ENCODE peak calls at places on chromosomes 6 and 20, in four cellular contexts. M, C, D and I are unnamed samples.

GRCh38 chr6:90179190-90180169 is 117.2 kb downstream of the BACH2 start:
- DNase-seq in M (no peak), C (no peak), D (no peak), I (no peak)

GRCh38 chr6:12198851-12199250 is 91.3 kb upstream of the EDN1 start:
- DNase-seq in M (no peak), C (no peak), D (no peak), I (no peak)

GRCh38 chr6:20875369-20875963 is 341.2 kb downstream of the CDKAL1 start:
- DNase-seq in M (no peak), C (peak), D (no peak), I (no peak)

GRCh38 chr6:47407295-47408281 is 70.0 kb upstream of the CD2AP start:
- DNase-seq in M (no peak), C (no peak), D (no peak), I (no peak)

GRCh38 chr6:127971386-127971785 is 70.5 kb upstream of the THEMIS start:
- DNase-seq in M (no peak), C (no peak), D (no peak), I (no peak)

GRCh38 chr6:44820366-44821158 is 433.1 kb downstream of the CDC5L start:
- DNase-seq in M (no peak), C (no peak), D (no peak), I (no peak)

GRCh38 chr6:7910298-7910653 is 312 bp downstream of the TXNDC5 start:
- DNase-seq in M (no peak), C (no peak), D (no peak), I (no peak)

GRCh38 chr20:23419995-23420901 is 1.0 kb downstream of the NAPB start:
- DNase-seq in M (no peak), C (peak), D (peak), I (peak)

GRCh38 chr20:36676701-36677421 is 30.9 kb upstream of the SLA2 start:
- DNase-seq in M (peak), C (no peak), D (no peak), I (no peak)

GRCh38 chr6:2524090-2524489 is 226.6 kb downstream of the MYLK4 start:
- DNase-seq in M (no peak), C (no peak), D (no peak), I (no peak)

GRCh38 chr20:18527836-18528235 is 20.1 kb downstream of the SEC23B start:
- DNase-seq in M (no peak), C (no peak), D (no peak), I (no peak)

GRCh38 chr20:35434085-35435005 is 3.7 kb downstream of the GDF5 start:
- DNase-seq in M (no peak), C (no peak), D (peak), I (peak)

GRCh38 chr6:142416179-142416578 is 114.4 kb downstream of the ADGRG6 start:
- DNase-seq in M (no peak), C (no peak), D (no peak), I (no peak)

GRCh38 chr6:108105584-108105983 is 31.0 kb upstream of the OSTM1 start:
- DNase-seq in M (no peak), C (no peak), D (no peak), I (no peak)

GRCh38 chr6:93902517-93902916 is 483.2 kb upstream of the EPHA7 start:
- DNase-seq in M (no peak), C (no peak), D (no peak), I (no peak)
- H3K4me3 ChIP-seq in M (no peak), C (no peak), D (no peak), I (no peak)

GRCh38 chr20:43520074-43520473 is 12.6 kb downstream of the L3MBTL1 start:
- DNase-seq in M (no peak), C (no peak), D (no peak), I (no peak)
- H3K27ac ChIP-seq in M (no peak), C (no peak), D (no peak), I (no peak)

GRCh38 chr6:41784581-41785171 is 2.8 kb upstream of the TOMM6 start:
- DNase-seq in M (no peak), C (no peak), D (no peak), I (no peak)

GRCh38 chr6:41785689-41786450 is 1.6 kb upstream of the TOMM6 start:
- DNase-seq in M (no peak), C (peak), D (peak), I (no peak)

GRCh38 chr6:41785254-41785653 is 2.2 kb upstream of the TOMM6 start:
- DNase-seq in M (no peak), C (no peak), D (no peak), I (no peak)

GRCh38 chr6:41787219-41787917 is at the start of gene TOMM6:
- DNase-seq in M (peak), C (peak), D (peak), I (peak)

GRCh38 chr6:41786451-41787218 is 859 bp upstream of the TOMM6 start:
- DNase-seq in M (peak), C (peak), D (peak), I (peak)
- TF ChIP-seq CTCF in M (peak), C (peak), D (peak), I (peak)

DNA sequence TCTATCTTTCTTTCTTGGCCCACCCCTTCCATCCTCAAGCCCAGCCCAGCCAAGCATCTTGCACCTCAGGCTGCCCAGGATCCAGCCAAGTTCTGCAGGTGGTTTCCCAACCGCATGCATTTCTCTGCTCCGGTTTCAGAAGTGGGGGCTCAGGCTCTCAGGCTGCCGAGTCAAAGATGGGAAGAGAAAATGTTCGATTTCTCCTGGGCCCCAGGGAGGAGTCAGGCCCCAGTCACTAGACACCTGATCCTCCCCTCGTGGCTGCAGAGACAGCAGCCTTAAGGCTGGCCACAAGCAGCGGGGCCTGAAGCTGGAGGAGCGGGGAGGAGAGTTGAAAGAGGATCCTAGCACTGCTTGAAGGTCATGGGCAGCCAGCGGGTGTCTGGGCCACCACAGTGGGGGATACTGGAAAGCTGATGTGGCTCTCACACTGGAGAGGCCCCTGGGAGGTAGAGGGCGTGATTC is 42.2 kb upstream of the ZFAND3 start:
- DNase-seq in M (no peak), C (no peak), D (no peak), I (no peak)
- H3K4me3 ChIP-seq in M (no peak), C (no peak), D (no peak), I (no peak)

GRCh38 chr20:4601630-4602296 is 119.9 kb upstream of the PRND start:
- DNase-seq in M (peak), C (peak), D (no peak), I (no peak)

GRCh38 chr20:4604580-4604979 is 117.1 kb upstream of the PRND start:
- DNase-seq in M (no peak), C (no peak), D (no peak), I (no peak)

GRCh38 chr20:4603724-4604123 is 118.0 kb upstream of the PRND start:
- DNase-seq in M (no peak), C (no peak), D (no peak), I (no peak)

GRCh38 chr20:4605166-4605565 is 116.5 kb upstream of the PRND start:
- DNase-seq in M (no peak), C (no peak), D (no peak), I (no peak)

DNA sequence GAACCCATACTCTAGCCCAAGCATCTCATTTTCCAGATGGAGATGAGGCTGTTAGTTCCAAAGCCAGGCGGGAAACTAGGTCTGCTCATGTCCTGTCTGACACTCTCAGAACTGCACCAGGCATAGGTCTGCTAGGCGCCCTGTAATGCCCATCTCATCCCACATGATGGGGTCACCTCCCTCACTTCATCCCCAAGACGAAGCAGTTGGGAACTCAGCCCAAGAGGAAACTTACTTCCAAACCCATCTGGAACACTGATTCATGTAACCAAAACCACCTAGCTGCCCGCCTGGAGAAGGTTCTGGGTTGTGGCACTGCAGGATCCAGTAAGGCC is 119.4 kb upstream of the PRND start:
- DNase-seq in M (no peak), C (no peak), D (no peak), I (no peak)
- H3K27ac ChIP-seq in M (no peak), C (no peak), D (no peak), I (no peak)

GRCh38 chr6:41428402-41428994 is 93.1 kb downstream of the NCR2 start:
- DNase-seq in M (no peak), C (no peak), D (peak), I (no peak)
- TF ChIP-seq CTCF in M (no peak), C (no peak), D (no peak), I (no peak)

GRCh38 chr20:63309261-63310071 is 16.5 kb downstream of the COL20A1 start:
- DNase-seq in M (no peak), C (peak), D (peak), I (no peak)
- H3K4me3 ChIP-seq in M (no peak), C (no peak), D (no peak), I (no peak)

GRCh38 chr6:169831450-169832246 is 80.2 kb downstream of the ERMARD start:
- DNase-seq in M (peak), C (peak), D (peak), I (peak)
- H3K27ac ChIP-seq in M (no peak), C (no peak), D (no peak), I (no peak)